ENCODE peak calls at places on chromosomes 11 and 22, in seven cellular contexts. J is pancreas, A is psoas muscle, Y is IMR-90, G is PC-9, B is tibial nerve, I is upper lobe of right lung. F is an unnamed sample. For H3K4me1, the result is how much of the 10 kb centered on the place peaks cover.

GRCh38 chr22:46983046-46983445 is 220.6 kb downstream of the TBC1D22A start:
- DNase-seq in J (no peak), A (no peak), Y (no peak), G (no peak), B (no peak), I (no peak), F (no peak)

GRCh38 chr22:49295851-49296560 is 531.7 kb downstream of the BRD1 start:
- DNase-seq in J (no peak), A (no peak), Y (no peak), G (no peak), B (no peak), I (peak), F (no peak)

GRCh38 chr11:122793500-122793899 is 44.8 kb upstream of the CRTAM start:
- DNase-seq in J (no peak), A (no peak), Y (peak), G (no peak), B (no peak), I (no peak), F (no peak)

GRCh38 chr11:61866958-61867343 is 24.4 kb downstream of the FADS3 start:
- DNase-seq in J (no peak), A (no peak), Y (no peak), G (no peak), B (no peak), I (no peak), F (no peak)

GRCh38 chr11:66106786-66107599 is 36.9 kb downstream of the PACS1 start:
- DNase-seq in J (no peak), A (no peak), Y (no peak), G (no peak), B (no peak), I (no peak), F (no peak)

GRCh38 chr11:76388408-76388807 is 7.3 kb downstream of the GVQW3 start:
- DNase-seq in J (no peak), A (no peak), Y (no peak), G (no peak), B (no peak), I (no peak), F (no peak)

GRCh38 chr22:42500164-42500835 is 19.3 kb downstream of the RRP7A start:
- DNase-seq in J (peak), A (peak), Y (peak), G (peak), B (peak), I (peak), F (peak)

GRCh38 chr22:29314074-29314473 is 1.4 kb downstream of the RASL10A start:
- DNase-seq in J (no peak), A (peak), Y (no peak), G (no peak), B (no peak), I (no peak), F (no peak)

GRCh38 chr22:49705631-49706352 is 121.9 kb downstream of the BRD1 start:
- DNase-seq in J (no peak), A (no peak), Y (no peak), G (no peak), B (no peak), I (no peak), F (no peak)

GRCh38 chr11:55554169-55554568 is at the start of gene OR4C15:
- DNase-seq in J (no peak), A (no peak), Y (no peak), G (no peak), B (no peak), I (no peak), F (no peak)

GRCh38 chr11:69653406-69653960 is 12.5 kb downstream of the CCND1 start:
- DNase-seq in J (no peak), A (no peak), Y (no peak), G (peak), B (no peak), I (peak), F (no peak)

GRCh38 chr11:126842038-126842437 is 158.5 kb downstream of the KIRREL3 start:
- DNase-seq in J (no peak), A (no peak), Y (no peak), G (no peak), B (no peak), I (no peak), F (no peak)

GRCh38 chr11:12388171-12388570 is 10.8 kb downstream of the PARVA start:
- DNase-seq in J (no peak), A (no peak), Y (no peak), G (no peak), B (no peak), I (no peak), F (no peak)

GRCh38 chr11:12386309-12386708 is 8.9 kb downstream of the PARVA start:
- DNase-seq in J (no peak), A (no peak), Y (no peak), G (no peak), B (no peak), I (no peak), F (no peak)

GRCh38 chr11:12388939-12389670 is 11.7 kb downstream of the PARVA start:
- DNase-seq in J (no peak), A (no peak), Y (no peak), G (no peak), B (no peak), I (no peak), F (no peak)

GRCh38 chr11:12389676-12390075 is 12.3 kb downstream of the PARVA start:
- DNase-seq in J (no peak), A (no peak), Y (no peak), G (no peak), B (no peak), I (no peak), F (no peak)

DNA sequence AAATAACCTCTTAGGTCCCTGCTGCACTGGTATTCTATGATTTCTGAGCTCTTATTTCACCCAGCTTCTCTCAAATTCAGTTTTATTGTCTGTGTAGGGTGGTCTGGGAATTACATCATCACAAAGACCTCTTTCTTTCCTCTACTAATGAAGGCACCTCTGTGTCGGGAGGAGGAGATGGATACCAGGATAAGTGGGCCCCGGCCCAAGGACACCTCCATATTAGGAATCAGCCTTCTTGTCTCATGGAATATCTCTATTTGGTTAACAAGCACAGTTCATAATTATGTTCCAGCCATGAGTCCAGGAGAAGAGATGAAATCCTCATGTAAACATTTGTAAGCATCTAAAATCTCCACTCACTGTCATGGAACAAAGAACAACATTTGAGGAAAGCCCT is 9.4 kb downstream of the PARVA start:
- DNase-seq in J (no peak), A (no peak), Y (no peak), G (no peak), B (no peak), I (no peak), F (no peak)
- H3K4me3 ChIP-seq in J (no peak), A (no peak), Y (no peak), G (no peak), B (no peak), I (no peak), F (no peak)

DNA sequence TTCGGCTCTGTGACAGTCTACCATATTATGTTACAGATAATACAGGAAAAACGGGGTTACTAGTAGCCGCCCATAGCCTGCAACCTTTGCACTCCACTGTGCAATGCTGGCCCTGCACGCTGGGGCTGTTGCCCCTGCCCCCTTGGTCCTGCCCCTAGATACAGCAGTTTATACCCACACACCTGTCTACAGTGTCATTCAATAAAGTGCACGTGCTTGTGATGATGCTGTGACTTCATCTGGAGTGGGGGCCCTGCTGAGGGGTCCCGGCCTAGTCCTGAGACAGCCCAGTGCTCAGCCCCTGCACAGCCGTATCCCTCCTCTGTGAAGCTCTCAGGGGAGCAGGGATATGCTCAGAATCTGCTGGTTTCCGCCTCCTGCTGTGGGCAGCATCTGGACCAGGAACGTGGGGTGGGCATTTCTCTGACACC is 1.2 kb downstream of the IFITM1 start:
- DNase-seq in J (no peak), A (no peak), Y (no peak), G (no peak), B (no peak), I (no peak), F (no peak)
- H3K4me1 ChIP-seq in J (under half), A (under half), Y (under half), G (under half), B (under half), I (under half), F (under half)

DNA sequence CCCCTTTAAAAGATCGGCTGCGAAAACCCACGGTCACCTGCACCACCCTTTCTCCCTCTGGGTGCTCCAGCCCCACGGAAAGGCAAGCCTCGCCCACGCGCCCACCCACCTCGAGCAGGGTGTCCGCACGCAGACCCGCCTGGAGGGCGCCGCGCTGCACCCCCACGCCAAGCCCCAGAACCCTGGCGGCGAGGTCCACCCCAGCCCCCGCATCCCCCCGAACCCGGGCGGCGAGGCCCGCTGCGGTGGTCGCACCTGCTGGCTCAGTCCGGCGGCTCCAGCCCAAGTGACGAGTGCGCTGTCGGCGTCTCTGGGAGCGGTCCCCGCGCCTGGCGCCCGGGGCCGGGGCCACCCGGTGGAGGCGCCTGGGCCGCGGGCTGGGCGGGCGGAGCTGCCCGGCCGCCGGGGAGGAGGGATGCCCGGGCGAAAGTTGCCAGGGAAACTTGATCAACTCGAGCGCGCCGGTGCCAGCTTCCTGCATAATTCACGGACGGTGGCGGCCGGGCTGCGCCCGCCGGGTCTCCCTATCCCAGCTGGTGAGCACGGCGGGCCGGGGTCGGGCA is 1.1 kb downstream of the SHANK2 start:
- DNase-seq in J (peak), A (no peak), Y (no peak), G (no peak), B (no peak), I (peak), F (no peak)
- H3K4me3 ChIP-seq in J (peak), A (peak), Y (peak), G (peak), B (no peak), I (peak), F (peak)

GRCh38 chr11:24705474-24705873 is 208.6 kb downstream of the LUZP2 start:
- DNase-seq in J (no peak), A (no peak), Y (no peak), G (no peak), B (no peak), I (no peak), F (no peak)

GRCh38 chr11:24714601-24715000 is 217.7 kb downstream of the LUZP2 start:
- DNase-seq in J (no peak), A (no peak), Y (no peak), G (no peak), B (no peak), I (no peak), F (no peak)

GRCh38 chr11:24704716-24705115 is 207.9 kb downstream of the LUZP2 start:
- DNase-seq in J (no peak), A (no peak), Y (no peak), G (no peak), B (no peak), I (no peak), F (no peak)

DNA sequence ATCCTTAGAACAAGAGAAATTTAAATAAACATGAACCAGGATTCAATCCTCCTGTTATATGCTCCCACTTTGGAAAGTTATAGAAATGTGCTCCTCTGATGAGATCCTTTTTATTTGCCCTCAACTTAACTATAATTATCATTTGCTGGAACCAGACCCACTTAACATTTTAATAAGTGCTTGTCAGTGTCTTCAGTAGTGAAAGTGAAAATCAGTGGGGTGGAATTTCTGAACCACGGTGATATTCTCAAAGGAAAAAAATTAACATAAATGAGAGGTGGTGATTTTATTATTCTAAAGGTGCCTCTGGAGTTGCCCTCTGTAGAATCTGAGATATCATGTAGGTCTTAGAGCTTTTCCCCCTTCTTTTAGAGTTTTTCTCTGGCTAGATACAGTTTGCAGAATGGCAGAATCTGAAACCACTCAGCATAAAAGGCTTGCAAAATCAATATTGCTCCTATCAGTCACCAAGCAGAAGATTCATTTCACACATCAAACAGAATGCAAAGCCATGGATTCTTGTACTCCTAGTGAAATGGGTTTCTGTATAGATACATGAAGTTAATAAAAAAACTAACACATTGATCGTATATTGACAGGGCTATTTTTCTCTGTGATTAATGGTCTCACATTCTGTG is 213.2 kb downstream of the LUZP2 start:
- DNase-seq in J (no peak), A (no peak), Y (no peak), G (no peak), B (no peak), I (no peak), F (no peak)
- H3K4me1 ChIP-seq in J (under half), A (under half), Y (under half), G (under half), B (under half), I (under half), F (under half)

DNA sequence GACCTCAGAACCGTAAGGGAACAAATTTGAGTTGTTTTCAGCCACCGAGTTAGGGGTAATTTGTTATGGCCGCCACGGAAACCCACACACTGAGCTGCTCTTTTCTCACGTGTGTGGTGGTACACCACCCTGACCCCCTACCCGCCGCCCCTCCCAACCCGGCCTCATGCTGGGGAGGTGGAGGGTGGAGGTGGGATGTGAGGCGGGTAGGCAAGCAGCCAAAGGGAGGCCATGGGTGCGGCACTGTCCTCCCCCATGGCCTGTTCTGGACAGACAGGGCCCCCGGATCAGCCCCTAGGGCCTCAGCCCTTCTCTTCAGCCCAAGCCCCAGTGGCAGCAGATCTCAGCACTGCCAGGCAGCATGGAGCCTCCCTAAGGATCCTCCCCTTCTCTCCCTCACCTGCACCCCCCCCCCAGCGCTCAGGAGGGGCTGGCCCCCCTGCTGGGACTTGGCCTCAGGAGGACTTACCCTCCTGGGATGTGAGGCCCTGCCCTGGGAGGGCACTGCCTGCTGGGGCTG is 7.9 kb downstream of the PRR5 start:
- DNase-seq in J (no peak), A (no peak), Y (no peak), G (no peak), B (no peak), I (no peak), F (no peak)
- H3K4me3 ChIP-seq in J (no peak), A (no peak), Y (no peak), G (no peak), B (no peak), I (no peak), F (no peak)

GRCh38 chr11:73324665-73325035 is 16.6 kb downstream of the ARHGEF17 start:
- DNase-seq in J (no peak), A (no peak), Y (no peak), G (no peak), B (no peak), I (no peak), F (no peak)

GRCh38 chr11:73323464-73323863 is 15.4 kb downstream of the ARHGEF17 start:
- DNase-seq in J (no peak), A (peak), Y (peak), G (no peak), B (peak), I (peak), F (peak)

GRCh38 chr11:73326929-73327811 is 19.1 kb downstream of the ARHGEF17 start:
- DNase-seq in J (no peak), A (peak), Y (peak), G (peak), B (no peak), I (no peak), F (no peak)

GRCh38 chr11:73324116-73324515 is 16.0 kb downstream of the ARHGEF17 start:
- DNase-seq in J (no peak), A (peak), Y (no peak), G (no peak), B (no peak), I (no peak), F (no peak)

DNA sequence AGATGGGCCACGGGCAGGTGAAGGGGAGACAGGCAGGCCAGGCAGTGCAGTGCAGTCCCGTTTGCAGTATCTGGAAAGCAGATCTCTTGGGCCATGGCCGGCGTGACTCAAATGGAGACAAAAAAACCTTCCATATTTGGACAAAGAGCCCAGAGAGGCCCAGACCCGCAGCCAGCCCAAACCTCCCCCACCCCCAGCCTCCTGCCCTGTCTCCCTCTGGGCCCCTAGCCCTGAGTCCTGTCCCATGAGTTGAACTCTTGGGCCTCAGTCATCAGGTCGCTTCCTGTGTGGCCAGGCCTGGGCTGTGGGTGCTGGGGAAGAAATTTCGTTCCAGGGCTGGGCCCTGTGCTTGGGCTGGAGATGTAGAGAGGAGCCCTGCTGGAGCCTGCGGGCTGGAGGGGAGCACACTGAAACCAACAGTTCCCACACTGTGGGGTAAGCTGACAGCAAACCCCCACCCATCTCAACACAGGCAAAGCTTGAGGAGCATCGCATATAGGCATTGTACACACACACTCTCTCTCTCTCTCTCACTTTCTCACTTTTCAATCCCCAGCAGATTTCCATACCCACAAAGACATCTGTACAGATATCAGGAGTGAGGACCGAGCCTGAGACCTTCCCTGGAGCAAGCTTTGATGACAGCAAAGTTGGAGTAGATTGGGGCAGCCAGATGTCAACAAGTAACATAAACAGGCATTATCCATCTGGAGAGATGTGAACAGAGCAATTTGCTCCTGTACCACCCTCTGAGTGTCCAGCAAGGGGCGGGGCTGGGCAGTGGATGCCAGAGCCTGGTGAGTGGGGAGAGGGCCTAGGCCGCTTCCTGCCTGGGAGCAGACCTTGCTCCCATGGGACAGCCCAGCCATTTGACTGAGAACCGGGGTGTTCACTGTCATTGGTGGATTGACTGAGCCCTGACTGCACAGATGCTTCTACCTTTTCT is 17.2 kb downstream of the ARHGEF17 start:
- DNase-seq in J (no peak), A (peak), Y (peak), G (no peak), B (no peak), I (no peak), F (peak)
- H3K4me1 ChIP-seq in J (under half), A (under half), Y (half or more), G (under half), B (half or more), I (half or more), F (half or more)